ENCODE peak calls at places on chromosomes 4 and X, in four cellular contexts. Q, W, L and G are unnamed samples.
A peak's percentile ranks its signal among the peaks of the same experiment; 100 is the strongest.

GRCh38 chr4:157810137-157810774 is 362.6 kb downstream of the GASK1B start:
- DNase-seq in Q (no peak), W (no peak), L (no peak), G (no peak)

GRCh38 chr4:95018845-95019244 is 261.1 kb downstream of the BMPR1B start:
- DNase-seq in Q (no peak), L (no peak), W (no peak), G (no peak)

GRCh38 chrX:8192276-8192675 is 21.2 kb upstream of the VCX2 start:
- DNase-seq in Q (no peak), L (no peak), W (no peak), G (no peak)

GRCh38 chrX:72062890-72063289 is 68.8 kb downstream of the RTL5 start:
- DNase-seq in Q (no peak), W (no peak), L (no peak), G (no peak)

GRCh38 chrX:154540897-154541535 is 5.6 kb downstream of the G6PD start:
- DNase-seq in L (no peak), W (no peak), Q (no peak), G (no peak)

GRCh38 chr4:123579961-123580360 is 183.4 kb downstream of the SPRY1 start:
- DNase-seq in L (no peak), W (no peak), Q (no peak), G (no peak)

GRCh38 chr4:3524349-3524748 is 7.9 kb downstream of the LRPAP1 start:
- DNase-seq in Q (no peak), L (no peak), W (no peak), G (no peak)

GRCh38 chr4:158208931-158209640 is 1.2 kb upstream of the TMEM144 start:
- DNase-seq in L (no peak), Q (no peak), W (no peak), G (no peak)

GRCh38 chr4:168589154-168589553 is 92.3 kb downstream of the PALLD start:
- DNase-seq in L (no peak), W (no peak), Q (peak; percentile 90), G (no peak)

GRCh38 chr4:131061734-131062133 is 1965.8 kb downstream of the C4orf33 start:
- DNase-seq in L (no peak), Q (no peak), W (no peak), G (no peak)

GRCh38 chrX:48508400-48509244 is at the start of gene PORCN:
- DNase-seq in W (peak; percentile 94), Q (peak; percentile 35), L (peak; percentile 33), G (no peak)

GRCh38 chr4:155603360-155603891 is 63.2 kb upstream of the GUCY1A1 start:
- DNase-seq in W (no peak), L (no peak), Q (no peak), G (no peak)

GRCh38 chrX:19670854-19671620 is 155.7 kb upstream of the MAP3K15 start:
- DNase-seq in W (no peak), Q (peak; percentile 79), L (no peak), G (no peak)

GRCh38 chrX:114798902-114799301 is 215.0 kb downstream of the HTR2C start:
- DNase-seq in W (no peak), Q (no peak), L (no peak), G (no peak)

GRCh38 chr4:176791591-176792347 is 953 bp downstream of the VEGFC start:
- DNase-seq in Q (peak; percentile 54), W (no peak), L (no peak), G (peak; percentile 58)

GRCh38 chr4:2412885-2413716 is 5.3 kb downstream of the ZFYVE28 start:
- DNase-seq in W (peak; percentile 78), Q (peak; percentile 85), L (peak; percentile 91), G (peak; percentile 86)
- H2AFZ ChIP-seq in W (peak overlapping the region; percentile 74), Q (peak overlapping the region; percentile 86), L (peak overlapping the region; percentile 71), G (peak overlapping the region; percentile 78)

GRCh38 chr4:113406723-113407016 is 354.9 kb downstream of the CAMK2D start:
- DNase-seq in L (no peak), Q (no peak), W (no peak), G (no peak)
- TF ChIP-seq CHD1 in L (no peak), Q (no peak), W (no peak), G (no peak)

DNA sequence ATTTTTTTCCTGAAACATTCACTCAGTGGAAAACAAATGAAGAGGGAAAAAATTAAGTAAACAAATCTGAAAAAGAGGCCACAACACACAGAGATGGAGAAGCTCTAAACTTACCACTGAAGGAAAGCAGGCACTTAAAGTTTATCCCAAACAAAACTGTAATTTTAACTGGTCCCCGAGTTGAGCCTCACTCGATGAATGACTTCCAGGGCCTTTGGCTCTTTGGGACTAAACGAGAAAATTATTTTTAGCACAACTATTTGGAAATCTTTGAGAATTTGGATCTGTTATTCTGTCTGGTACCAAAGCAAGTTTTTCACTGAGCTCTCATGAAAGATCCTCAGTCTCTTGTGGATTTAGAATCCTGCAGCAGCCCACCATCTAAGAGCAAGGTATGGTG is at the start of gene C1QTNF7:
- DNase-seq in L (no peak), Q (no peak), W (no peak), G (no peak)
- H2AFZ ChIP-seq in L (no peak within 1 kb of the TSS), Q (no peak within 1 kb of the TSS), W (no peak within 1 kb of the TSS), G (peak within 1 kb of the TSS; percentile 73)

DNA sequence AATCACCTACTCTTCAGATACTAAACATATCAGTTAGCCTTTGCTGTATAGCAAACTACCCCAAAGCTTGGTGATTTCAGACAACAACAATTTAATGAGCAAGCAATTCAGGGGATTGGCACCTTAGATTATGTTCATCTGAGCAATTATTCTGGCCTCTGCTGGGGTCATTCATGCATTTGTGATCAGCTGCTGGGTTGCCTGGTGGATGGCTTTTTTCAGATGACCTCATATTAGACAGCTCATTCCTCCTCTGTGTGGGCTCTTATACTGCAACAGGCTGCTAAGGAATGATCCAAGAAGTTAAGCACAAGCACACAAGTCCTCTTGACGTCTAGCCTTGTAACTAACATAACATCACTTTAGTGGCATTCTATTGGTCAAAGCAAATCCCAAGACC is 153.0 kb upstream of the PPP1R2C start:
- DNase-seq in L (no peak), W (no peak), Q (no peak), G (no peak)
- TF ChIP-seq CHD1 in L (no peak), W (no peak), Q (no peak), G (no peak)

GRCh38 chrX:66408507-66408906 is 230.4 kb downstream of the EDA2R start:
- DNase-seq in Q (no peak), L (peak; percentile 11), W (peak; percentile 4), G (no peak)
- H2AFZ ChIP-seq in Q (no peak overlapping the region), L (no peak overlapping the region), W (no peak overlapping the region), G (no peak overlapping the region)

DNA sequence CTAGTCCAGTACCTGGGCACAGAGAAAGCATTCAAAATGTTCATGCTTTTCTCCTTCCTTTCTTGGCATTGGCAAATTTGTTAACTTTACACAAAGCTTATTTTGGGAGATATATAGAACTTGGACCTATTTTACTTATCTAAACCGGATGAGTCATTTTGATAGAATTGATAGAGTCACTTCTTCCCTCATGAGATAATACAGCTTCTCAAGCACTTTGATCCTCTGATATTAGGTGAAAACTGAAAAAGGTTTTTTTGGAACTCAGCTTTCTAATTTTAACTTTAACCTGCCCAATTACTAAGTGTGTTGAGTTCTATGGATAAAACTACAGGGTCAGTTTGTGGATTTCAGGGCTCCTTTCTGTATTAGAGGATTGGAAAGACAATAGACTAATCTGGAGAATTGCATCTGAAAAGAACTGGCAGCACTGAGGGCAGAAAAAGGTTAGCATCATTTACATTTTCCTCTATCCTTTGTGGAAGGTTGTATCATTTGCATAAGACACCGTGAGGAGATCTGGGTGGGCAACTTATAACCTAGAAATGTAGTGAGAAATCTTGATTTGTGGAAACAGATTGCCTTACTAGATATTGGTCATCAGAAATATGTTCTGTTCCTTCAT is 2.4 kb downstream of the WDR44 start:
- DNase-seq in L (no peak), W (no peak), Q (no peak), G (no peak)
- TF ChIP-seq CHD1 in L (no peak), W (no peak), Q (no peak), G (no peak)

GRCh38 chr4:1376391-1376840 is 29.4 kb downstream of the UVSSA start:
- DNase-seq in W (no peak), L (no peak), Q (no peak), G (no peak)
- H2AFZ ChIP-seq in W (no peak overlapping the region), L (no peak overlapping the region), Q (no peak overlapping the region), G (no peak overlapping the region)

GRCh38 chr4:7956306-7957112 is 16.8 kb upstream of the AFAP1 start:
- DNase-seq in Q (peak; percentile 80), L (no peak), W (no peak), G (no peak)
- TF ChIP-seq CHD1 in Q (no peak), L (no peak), W (no peak), G (no peak)

DNA sequence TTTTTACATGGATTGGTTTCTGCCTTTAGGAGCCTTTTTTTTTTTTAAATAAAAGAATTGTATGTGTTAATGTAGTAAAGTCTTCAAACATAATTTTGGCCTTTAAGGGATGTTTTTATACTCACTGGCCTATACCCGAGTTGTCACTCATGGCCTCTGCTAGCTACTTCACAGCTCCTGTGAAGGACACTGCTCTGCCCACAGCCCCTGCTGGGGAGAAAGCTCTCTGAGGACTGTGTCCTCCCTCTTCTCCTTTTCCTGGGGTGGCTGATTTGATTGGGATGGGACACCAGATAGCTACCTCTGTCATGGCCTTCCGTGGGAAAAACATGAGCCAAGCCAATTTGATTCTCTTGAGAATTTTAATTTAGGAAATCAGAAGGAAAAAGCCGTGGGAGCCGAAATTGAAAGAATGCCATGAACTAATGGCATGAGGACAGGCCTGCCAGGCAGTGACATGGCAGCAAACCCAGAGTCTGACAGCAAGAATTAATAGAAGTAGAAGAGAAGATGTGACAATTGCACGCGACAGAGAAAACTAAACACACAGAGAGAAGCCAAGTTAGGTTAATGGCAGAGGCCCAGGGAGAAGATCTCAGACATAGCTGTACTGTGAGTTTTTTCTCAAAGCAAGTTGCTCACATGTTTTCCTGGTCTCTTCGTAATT is 81.4 kb downstream of the ARHGAP10 start:
- DNase-seq in L (no peak), Q (no peak), W (no peak), G (no peak)
- H2AFZ ChIP-seq in L (no peak overlapping the region), Q (no peak overlapping the region), W (no peak overlapping the region), G (no peak overlapping the region)